ENCODE peak calls at places on chromosomes 2 and 18, in five cellular contexts. Y, X, M, R and T are unnamed samples.

GRCh38 chr2:3667151-3667631 is 9.2 kb downstream of the ALLC start:
- DNase-seq in Y (peak), X (peak), M (peak), R (no peak), T (no peak)

GRCh38 chr2:134327367-134327766 is 73.5 kb downstream of the MGAT5 start:
- DNase-seq in Y (no peak), X (peak), M (peak), R (no peak), T (peak)

GRCh38 chr18:78728301-78729098 is 251.1 kb upstream of the SALL3 start:
- DNase-seq in Y (no peak), X (no peak), M (no peak), R (no peak), T (no peak)

GRCh38 chr2:43083710-43084698 is 142.4 kb downstream of the ZFP36L2 start:
- DNase-seq in Y (no peak), X (peak), M (peak), R (peak), T (no peak)

GRCh38 chr2:107412981-107413380 is 413.7 kb upstream of the RGPD4 start:
- DNase-seq in Y (no peak), X (no peak), M (peak), R (no peak), T (peak)

GRCh38 chr2:237627463-237628321 is at the start of gene LRRFIP1:
- DNase-seq in Y (peak), X (peak), M (peak), R (peak), T (no peak)

GRCh38 chr2:85353876-85354285 is 447 bp downstream of the RETSAT start:
- DNase-seq in Y (peak), X (peak), M (peak), R (peak), T (peak)

GRCh38 chr2:147989809-147990403 is 30.6 kb downstream of the ORC4 start:
- DNase-seq in Y (no peak), X (peak), M (peak), R (peak), T (peak)

GRCh38 chr18:49725809-49726514 is 87.4 kb downstream of the ACAA2 start:
- DNase-seq in Y (no peak), X (peak), M (peak), R (peak), T (peak)

GRCh38 chr2:148048475-148049221 is 27.8 kb downstream of the MBD5 start:
- DNase-seq in Y (no peak), X (no peak), M (peak), R (no peak), T (peak)

GRCh38 chr2:31522742-31523141 is 58.0 kb downstream of the SRD5A2 start:
- DNase-seq in Y (no peak), X (no peak), M (no peak), R (no peak), T (no peak)

GRCh38 chr2:237662671-237663093 is 35.3 kb downstream of the LRRFIP1 start:
- DNase-seq in Y (peak), X (peak), M (peak), R (no peak), T (peak)

GRCh38 chr2:224995419-224995818 is 46.8 kb downstream of the DOCK10 start:
- DNase-seq in Y (no peak), X (no peak), M (no peak), R (no peak), T (no peak)

GRCh38 chr2:239188536-239188935 is 212.3 kb downstream of the HDAC4 start:
- DNase-seq in Y (peak), X (no peak), M (no peak), R (no peak), T (no peak)

GRCh38 chr2:106011993-106012392 is 182.1 kb downstream of the UXS1 start:
- DNase-seq in Y (no peak), X (no peak), M (no peak), R (no peak), T (no peak)

GRCh38 chr2:178677599-178677998 is 129.6 kb downstream of the TTN start:
- DNase-seq in Y (no peak), X (no peak), M (no peak), R (no peak), T (no peak)

GRCh38 chr2:229815858-229816257 is 101.5 kb upstream of the DNER start:
- DNase-seq in Y (no peak), X (peak), M (peak), R (peak), T (peak)

GRCh38 chr2:74373189-74373588 is 6.9 kb downstream of the DCTN1 start:
- DNase-seq in Y (no peak), X (peak), M (peak), R (no peak), T (no peak)

GRCh38 chr18:55587341-55588000 is 521 bp downstream of the TCF4 start:
- DNase-seq in Y (no peak), X (peak), M (peak), R (no peak), T (peak)

GRCh38 chr2:169141713-169142352 is 72.5 kb downstream of the DHRS9 start:
- DNase-seq in Y (peak), X (peak), M (peak), R (peak), T (peak)

GRCh38 chr2:165745916-165746315 is 48.1 kb downstream of the GALNT3 start:
- DNase-seq in Y (no peak), X (no peak), M (peak), R (no peak), T (no peak)

GRCh38 chr2:5954509-5954908 is 262.3 kb downstream of the SOX11 start:
- DNase-seq in Y (no peak), X (no peak), M (no peak), R (no peak), T (no peak)

GRCh38 chr2:31235504-31235902 is 1.6 kb downstream of the EHD3 start:
- DNase-seq in Y (no peak), X (peak), M (peak), R (peak), T (peak)

GRCh38 chr2:69683170-69683971 is 39.8 kb upstream of the AAK1 start:
- DNase-seq in Y (no peak), X (peak), M (peak), R (peak), T (peak)

GRCh38 chr2:124908411-124908810 is 883.3 kb downstream of the CNTNAP5 start:
- DNase-seq in Y (no peak), X (peak), M (peak), R (no peak), T (no peak)

GRCh38 chr2:150866431-150866830 is 379.0 kb upstream of the RND3 start:
- DNase-seq in Y (no peak), X (peak), M (peak), R (no peak), T (peak)

GRCh38 chr2:19542796-19543195 is 184.4 kb upstream of the OSR1 start:
- DNase-seq in Y (no peak), X (no peak), M (no peak), R (no peak), T (no peak)

GRCh38 chr18:23215294-23215693 is 80.0 kb downstream of the CABLES1 start:
- DNase-seq in Y (no peak), X (no peak), M (no peak), R (no peak), T (no peak)

GRCh38 chr2:239825705-239825979 is 199.5 kb downstream of the NDUFA10 start:
- DNase-seq in Y (no peak), X (no peak), M (no peak), R (no peak), T (no peak)

GRCh38 chr2:113216891-113217454 is 43.2 kb downstream of the PSD4 start:
- DNase-seq in Y (no peak), X (no peak), M (no peak), R (no peak), T (no peak)

GRCh38 chr2:198662916-198663315 is 794.8 kb downstream of the SATB2 start:
- DNase-seq in Y (no peak), X (no peak), M (no peak), R (no peak), T (no peak)

GRCh38 chr18:75244336-75244735 is 33.7 kb downstream of the TSHZ1 start:
- DNase-seq in Y (no peak), X (no peak), M (no peak), R (no peak), T (no peak)

GRCh38 chr2:18836436-18836835 is 247.1 kb upstream of the NT5C1B start:
- DNase-seq in Y (no peak), X (no peak), M (no peak), R (no peak), T (no peak)

GRCh38 chr2:19902272-19902730 is 518 bp upstream of the TTC32 start:
- DNase-seq in Y (no peak), X (no peak), M (peak), R (no peak), T (no peak)

GRCh38 chr2:33135645-33136044 is 188.9 kb downstream of the LTBP1 start:
- DNase-seq in Y (no peak), X (peak), M (peak), R (no peak), T (no peak)

GRCh38 chr18:76495435-76496199 is 575 bp upstream of the ZNF516 start:
- DNase-seq in Y (no peak), X (peak), M (peak), R (no peak), T (peak)

GRCh38 chr18:48446582-48447225 is 37.5 kb upstream of the ZBTB7C start:
- DNase-seq in Y (peak), X (peak), M (peak), R (peak), T (peak)